ENCODE peak calls at places on chromosomes 16 and 17, in nine cellular contexts. C is neural progenitor cell; F is CD8-positive, alpha-beta T cell; N is mucosa of descending colon; A is A549; S is MM.1S; U is GM12878; M is endothelial cell of umbilical vein; R is Panc1. T is an unnamed sample.

GRCh38 chr16:19783363-19783762 is 65.3 kb downstream of the IQCK start:
- DNase-seq in C (no peak), F (peak; percentile 19), N (no peak), A (no peak), S (no peak), U (no peak), M (no peak), R (no peak), T (no peak)

GRCh38 chr17:72616457-72616856 is 476.0 kb downstream of the SLC39A11 start:
- DNase-seq in C (peak; percentile 44), F (no peak), N (no peak), A (no peak), S (no peak), U (no peak), M (no peak), R (no peak), T (no peak)

GRCh38 chr17:72556944-72557826 is 436.4 kb downstream of the SOX9 start:
- DNase-seq in C (peak; percentile 88), F (peak; percentile 62), N (peak; percentile 68), A (peak; percentile 93), S (peak; percentile 66), U (no peak), M (peak; percentile 22), R (no peak), T (peak; percentile 41)

GRCh38 chr16:87219287-87219909 is 97.8 kb downstream of the C16orf95 start:
- DNase-seq in C (no peak), F (no peak), N (no peak), A (no peak), S (no peak), U (no peak), M (no peak), R (no peak), T (no peak)

GRCh38 chr16:75099075-75099667 is 17.4 kb downstream of the LDHD start:
- DNase-seq in C (no peak), F (no peak), N (no peak), A (no peak), S (no peak), U (no peak), M (no peak), R (no peak), T (peak; percentile 34)

GRCh38 chr16:28182183-28182582 is 29.6 kb downstream of the XPO6 start:
- DNase-seq in C (no peak), F (no peak), N (no peak), A (no peak), S (no peak), U (no peak), M (no peak), R (no peak), T (no peak)

GRCh38 chr17:18961634-18962493 is 9.9 kb downstream of the SLC5A10 start:
- DNase-seq in C (no peak), F (no peak), N (no peak), A (peak; percentile 66), S (no peak), U (no peak), M (no peak), R (no peak), T (no peak)

GRCh38 chr16:13453938-13454553 is 465.9 kb upstream of the ERCC4 start:
- DNase-seq in C (peak; percentile 60), F (no peak), N (no peak), A (peak; percentile 14), S (peak; percentile 19), U (no peak), M (no peak), R (no peak), T (no peak)

GRCh38 chr17:44738214-44738906 is 20.4 kb upstream of the ADAM11 start:
- DNase-seq in C (no peak), F (no peak), N (no peak), A (no peak), S (peak; percentile 35), U (peak; percentile 17), M (no peak), R (no peak), T (no peak)

GRCh38 chr17:37770631-37771518 is 26.0 kb upstream of the HNF1B start:
- DNase-seq in C (peak; percentile 73), F (no peak), N (peak; percentile 87), A (peak; percentile 79), S (peak; percentile 37), U (no peak), M (peak; percentile 61), R (peak; percentile 30), T (peak; percentile 10)

GRCh38 chr17:57607553-57608120 is 137.5 kb downstream of the CCDC182 start:
- DNase-seq in C (no peak), F (no peak), N (no peak), A (no peak), S (no peak), U (no peak), M (no peak), R (no peak), T (no peak)

GRCh38 chr16:29978564-29979270 is 5.0 kb downstream of the TAOK2 start:
- DNase-seq in C (no peak), F (no peak), N (no peak), A (no peak), S (no peak), U (no peak), M (no peak), R (no peak), T (no peak)

GRCh38 chr17:81128774-81129173 is 36.5 kb upstream of the PVALEF start:
- DNase-seq in C (no peak), F (no peak), N (no peak), A (no peak), S (no peak), U (no peak), M (no peak), R (no peak), T (no peak)

GRCh38 chr16:12618515-12618914 is 185.2 kb downstream of the CPPED1 start:
- DNase-seq in C (no peak), F (no peak), N (no peak), A (no peak), S (no peak), U (no peak), M (no peak), R (no peak), T (no peak)

GRCh38 chr16:82031116-82032084 is 3.7 kb upstream of the HSD17B2 start:
- DNase-seq in C (peak; percentile 64), F (no peak), N (no peak), A (peak; percentile 50), S (no peak), U (no peak), M (peak; percentile 44), R (no peak), T (no peak)

GRCh38 chr17:29682987-29683386 is 60.3 kb upstream of the CORO6 start:
- DNase-seq in C (peak; percentile 72), F (no peak), N (no peak), A (no peak), S (no peak), U (no peak), M (peak; percentile 85), R (no peak), T (no peak)

GRCh38 chr17:56629450-56630187 is 36.1 kb downstream of the NOG start:
- DNase-seq in C (peak; percentile 69), F (no peak), N (no peak), A (peak; percentile 77), S (no peak), U (no peak), M (no peak), R (no peak), T (no peak)

GRCh38 chr17:43860927-43861622 is 14.1 kb downstream of the CD300LG start:
- DNase-seq in C (no peak), F (no peak), N (no peak), A (no peak), S (no peak), U (no peak), M (no peak), R (no peak), T (peak; percentile 62)

GRCh38 chr16:66130296-66130910 is 236.1 kb upstream of the CDH5 start:
- DNase-seq in C (no peak), F (no peak), N (no peak), A (no peak), S (no peak), U (no peak), M (no peak), R (no peak), T (no peak)

GRCh38 chr17:65175952-65176351 is 38.8 kb downstream of the RGS9 start:
- DNase-seq in C (no peak), F (no peak), N (no peak), A (no peak), S (no peak), U (no peak), M (no peak), R (no peak), T (no peak)

GRCh38 chr17:80750263-80750662 is 205.6 kb downstream of the RPTOR start:
- DNase-seq in C (no peak), F (peak; percentile 34), N (no peak), A (no peak), S (no peak), U (no peak), M (peak; percentile 71), R (no peak), T (no peak)

GRCh38 chr17:58006563-58006923 is 503 bp downstream of the SRSF1 start:
- DNase-seq in C (peak; percentile 59), F (peak; percentile 72), N (peak; percentile 82), A (peak; percentile 59), S (peak; percentile 59), U (no peak), M (peak; percentile 69), R (no peak), T (peak; percentile 79)

GRCh38 chr17:78884148-78884870 is 18.7 kb downstream of the CEP295NL start:
- DNase-seq in C (peak; percentile 41), F (no peak), N (no peak), A (no peak), S (no peak), U (no peak), M (no peak), R (no peak), T (peak; percentile 66)
- H3K4me3 ChIP-seq in C (peak overlapping the region; percentile 9), F (no peak overlapping the region), N (no peak overlapping the region), A (peak overlapping the region; percentile 14), S (no peak overlapping the region), U (no peak overlapping the region), M (no peak overlapping the region), R (no peak overlapping the region), T (peak overlapping the region; percentile 50)

GRCh38 chr16:73225983-73226382 is 178.1 kb upstream of the ZFHX3 start:
- DNase-seq in C (no peak), F (no peak), N (no peak), A (no peak), S (no peak), U (no peak), M (no peak), R (no peak), T (no peak)
- H3K4me1 ChIP-seq in C (no peaks in the 10 kb centered on the region), F (no peaks in the 10 kb centered on the region), N (no peaks in the 10 kb centered on the region), A (no peaks in the 10 kb centered on the region), S (no peaks in the 10 kb centered on the region), U (no peaks in the 10 kb centered on the region), M (no peaks in the 10 kb centered on the region), R (no peaks in the 10 kb centered on the region), T (no peaks in the 10 kb centered on the region)

GRCh38 chr16:10881479-10882030 is 4.6 kb downstream of the CIITA start:
- DNase-seq in C (no peak), F (no peak), N (no peak), A (no peak), S (peak; percentile 66), U (no peak), M (no peak), R (no peak), T (no peak)
- H3K4me3 ChIP-seq in C (no peak overlapping the region), F (no peak overlapping the region), N (no peak overlapping the region), A (no peak overlapping the region), S (peak overlapping the region; percentile 30), U (peak overlapping the region; percentile 78), M (no peak overlapping the region), R (no peak overlapping the region), T (no peak overlapping the region)

DNA sequence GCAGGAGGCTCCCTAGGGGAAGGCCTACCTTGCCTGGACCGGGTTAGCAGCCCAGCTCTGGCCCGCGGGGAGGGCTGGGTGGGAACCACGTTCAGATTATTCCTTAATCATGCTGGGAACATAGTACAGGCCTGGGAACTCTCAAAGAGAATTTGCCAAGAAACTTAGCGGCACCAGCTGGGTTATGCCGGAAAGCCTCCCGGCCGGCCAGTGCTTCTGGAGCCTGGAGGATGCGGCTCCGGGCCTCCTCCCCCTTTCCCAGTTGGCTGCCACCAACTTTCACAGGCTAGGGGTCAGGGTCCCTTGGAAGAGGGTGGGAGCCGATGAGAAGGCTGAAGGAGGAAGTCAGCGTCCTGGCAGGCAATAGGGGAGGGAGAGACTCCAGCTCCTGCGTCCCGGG is 10.8 kb downstream of the NGFR start:
- DNase-seq in C (no peak), F (no peak), N (no peak), A (no peak), S (no peak), U (no peak), M (no peak), R (no peak), T (no peak)
- H3K4me1 ChIP-seq in C (peaks cover 15% of the 10 kb centered on the region), F (no peaks in the 10 kb centered on the region), N (no peaks in the 10 kb centered on the region), A (peaks cover 13% of the 10 kb centered on the region), S (no peaks in the 10 kb centered on the region), U (no peaks in the 10 kb centered on the region), M (no peaks in the 10 kb centered on the region), R (peaks cover 17% of the 10 kb centered on the region), T (no peaks in the 10 kb centered on the region)

T was measured in heart left ventricle.